ENCODE peak calls at places on chromosomes 16 and 17, in five cellular contexts. One of them, this sample, is unnamed.

GRCh38 chr17:8673621-8674020 is 43.1 kb upstream of the MYH10 start:
- DNase-seq in astrocyte of the cerebellum: no peak
- DNase-seq in tibial nerve: no peak
- DNase-seq in GM10248: no peak
- DNase-seq in ovary: no peak
- DNase-seq in this sample: no peak

GRCh38 chr16:23134274-23134673 is 15.0 kb downstream of the USP31 start:
- DNase-seq in GM10248: no peak
- DNase-seq in ovary: no peak
- DNase-seq in astrocyte of the cerebellum: no peak
- DNase-seq in tibial nerve: no peak
- DNase-seq in this sample: no peak

GRCh38 chr16:12330977-12331376 is 354.4 kb downstream of the SNX29 start:
- DNase-seq in astrocyte of the cerebellum: no peak
- DNase-seq in tibial nerve: no peak
- DNase-seq in ovary: peak; percentile 30
- DNase-seq in GM10248: no peak
- DNase-seq in this sample: no peak

GRCh38 chr17:74863420-74864296 is 4.0 kb upstream of the GRIN2C start:
- DNase-seq in tibial nerve: no peak
- DNase-seq in ovary: no peak
- DNase-seq in astrocyte of the cerebellum: no peak
- DNase-seq in GM10248: no peak
- DNase-seq in this sample: no peak

GRCh38 chr17:43661699-43662431 is at the start of gene MEOX1:
- DNase-seq in GM10248: peak; percentile 42
- DNase-seq in astrocyte of the cerebellum: peak; percentile 37
- DNase-seq in tibial nerve: no peak
- DNase-seq in ovary: no peak
- DNase-seq in this sample: peak; percentile 66

GRCh38 chr16:55113195-55113594 is 182.5 kb downstream of the IRX5 start:
- DNase-seq in ovary: no peak
- DNase-seq in astrocyte of the cerebellum: no peak
- DNase-seq in tibial nerve: no peak
- DNase-seq in GM10248: no peak
- DNase-seq in this sample: no peak

GRCh38 chr16:29824589-29825144 is 4.4 kb downstream of the MVP start:
- DNase-seq in GM10248: no peak
- DNase-seq in tibial nerve: no peak
- DNase-seq in ovary: peak; percentile 51
- DNase-seq in astrocyte of the cerebellum: peak; percentile 45
- DNase-seq in this sample: no peak

GRCh38 chr17:4247361-4247980 is 16.3 kb downstream of the ANKFY1 start:
- DNase-seq in GM10248: no peak
- DNase-seq in ovary: no peak
- DNase-seq in tibial nerve: no peak
- DNase-seq in astrocyte of the cerebellum: no peak
- DNase-seq in this sample: no peak

GRCh38 chr16:3509470-3509928 is 8.7 kb downstream of the CLUAP1 start:
- DNase-seq in tibial nerve: no peak
- DNase-seq in astrocyte of the cerebellum: peak; percentile 15
- DNase-seq in ovary: no peak
- DNase-seq in GM10248: no peak
- DNase-seq in this sample: no peak

GRCh38 chr16:77531741-77532140 is 96.9 kb upstream of the ADAMTS18 start:
- DNase-seq in ovary: no peak
- DNase-seq in astrocyte of the cerebellum: peak; percentile 65
- DNase-seq in GM10248: no peak
- DNase-seq in tibial nerve: no peak
- DNase-seq in this sample: no peak

GRCh38 chr17:55996826-55997225 is 156.4 kb upstream of the ANKFN1 start:
- DNase-seq in astrocyte of the cerebellum: no peak
- DNase-seq in ovary: no peak
- DNase-seq in tibial nerve: no peak
- DNase-seq in GM10248: no peak
- DNase-seq in this sample: no peak
- TF ChIP-seq CTCF in astrocyte of the cerebellum: no peak
- TF ChIP-seq CTCF in ovary: no peak
- TF ChIP-seq CTCF in tibial nerve: no peak
- TF ChIP-seq CTCF in GM10248: no peak
- TF ChIP-seq CTCF in this sample: no peak

GRCh38 chr16:89410794-89411309 is 79.5 kb downstream of the ANKRD11 start:
- DNase-seq in astrocyte of the cerebellum: peak; percentile 87
- DNase-seq in tibial nerve: peak; percentile 43
- DNase-seq in GM10248: no peak
- DNase-seq in ovary: peak; percentile 67
- DNase-seq in this sample: no peak
- TF ChIP-seq CTCF in astrocyte of the cerebellum: peak; percentile 23
- TF ChIP-seq CTCF in tibial nerve: no peak
- TF ChIP-seq CTCF in GM10248: no peak
- TF ChIP-seq CTCF in ovary: no peak
- TF ChIP-seq CTCF in this sample: no peak

DNA sequence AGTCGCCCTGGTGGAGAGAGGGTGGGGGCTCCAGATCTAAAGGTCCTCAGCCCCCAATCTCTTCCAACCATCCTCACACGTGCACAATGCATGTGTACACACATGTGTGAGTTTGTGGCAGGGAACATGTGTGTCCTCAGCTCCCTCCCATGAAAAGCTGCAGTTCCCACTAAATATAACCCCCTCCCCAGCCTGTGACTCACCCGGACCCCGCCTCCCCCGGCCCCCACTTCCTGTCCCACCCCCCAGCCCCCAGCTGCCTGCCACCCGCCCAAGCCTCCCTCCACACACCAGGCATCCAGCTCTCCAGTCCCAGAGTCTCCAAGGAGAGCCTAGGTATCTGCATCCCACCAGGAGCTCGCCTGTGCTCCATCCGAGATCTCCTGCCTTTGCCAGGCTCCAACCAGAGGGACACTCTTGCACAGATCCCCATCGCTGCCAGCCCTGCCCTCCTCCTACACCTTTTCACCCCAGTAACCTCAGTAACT is 3.9 kb downstream of the DLG4 start:
- DNase-seq in astrocyte of the cerebellum: no peak
- DNase-seq in tibial nerve: no peak
- DNase-seq in ovary: no peak
- DNase-seq in GM10248: no peak
- DNase-seq in this sample: no peak
- TF ChIP-seq CTCF in astrocyte of the cerebellum: no peak
- TF ChIP-seq CTCF in tibial nerve: no peak
- TF ChIP-seq CTCF in ovary: no peak
- TF ChIP-seq CTCF in GM10248: no peak
- TF ChIP-seq CTCF in this sample: no peak

GRCh38 chr16:67544329-67544841 is 15.8 kb downstream of the RIPOR1 start:
- DNase-seq in tibial nerve: no peak
- DNase-seq in ovary: no peak
- DNase-seq in astrocyte of the cerebellum: no peak
- DNase-seq in GM10248: no peak
- DNase-seq in this sample: no peak

GRCh38 chr16:67546761-67547422 is 15.4 kb upstream of the CTCF start:
- DNase-seq in GM10248: peak; percentile 80
- DNase-seq in tibial nerve: peak; percentile 65
- DNase-seq in ovary: peak; percentile 79
- DNase-seq in astrocyte of the cerebellum: no peak
- DNase-seq in this sample: peak; percentile 78

GRCh38 chr16:67544844-67545664 is 16.4 kb downstream of the RIPOR1 start:
- DNase-seq in tibial nerve: no peak
- DNase-seq in ovary: no peak
- DNase-seq in astrocyte of the cerebellum: no peak
- DNase-seq in GM10248: no peak
- DNase-seq in this sample: no peak

GRCh38 chr16:67546091-67546501 is 16.2 kb upstream of the CTCF start:
- DNase-seq in tibial nerve: no peak
- DNase-seq in astrocyte of the cerebellum: no peak
- DNase-seq in GM10248: no peak
- DNase-seq in ovary: no peak
- DNase-seq in this sample: no peak

GRCh38 chr16:67545665-67546024 is 16.7 kb upstream of the CTCF start:
- DNase-seq in tibial nerve: no peak
- DNase-seq in ovary: no peak
- DNase-seq in astrocyte of the cerebellum: no peak
- DNase-seq in GM10248: no peak
- DNase-seq in this sample: no peak
- TF ChIP-seq CTCF in tibial nerve: no peak
- TF ChIP-seq CTCF in ovary: no peak
- TF ChIP-seq CTCF in astrocyte of the cerebellum: no peak
- TF ChIP-seq CTCF in GM10248: no peak
- TF ChIP-seq CTCF in this sample: no peak

GRCh38 chr17:29115906-29116651 is 64.1 kb downstream of the MYO18A start:
- DNase-seq in GM10248: peak; percentile 59
- DNase-seq in astrocyte of the cerebellum: no peak
- DNase-seq in tibial nerve: no peak
- DNase-seq in ovary: no peak
- DNase-seq in this sample: peak; percentile 54
- TF ChIP-seq CTCF in GM10248: peak; percentile 32
- TF ChIP-seq CTCF in astrocyte of the cerebellum: peak; percentile 59
- TF ChIP-seq CTCF in tibial nerve: peak; percentile 22
- TF ChIP-seq CTCF in ovary: no peak
- TF ChIP-seq CTCF in this sample: peak; percentile 30

DNA sequence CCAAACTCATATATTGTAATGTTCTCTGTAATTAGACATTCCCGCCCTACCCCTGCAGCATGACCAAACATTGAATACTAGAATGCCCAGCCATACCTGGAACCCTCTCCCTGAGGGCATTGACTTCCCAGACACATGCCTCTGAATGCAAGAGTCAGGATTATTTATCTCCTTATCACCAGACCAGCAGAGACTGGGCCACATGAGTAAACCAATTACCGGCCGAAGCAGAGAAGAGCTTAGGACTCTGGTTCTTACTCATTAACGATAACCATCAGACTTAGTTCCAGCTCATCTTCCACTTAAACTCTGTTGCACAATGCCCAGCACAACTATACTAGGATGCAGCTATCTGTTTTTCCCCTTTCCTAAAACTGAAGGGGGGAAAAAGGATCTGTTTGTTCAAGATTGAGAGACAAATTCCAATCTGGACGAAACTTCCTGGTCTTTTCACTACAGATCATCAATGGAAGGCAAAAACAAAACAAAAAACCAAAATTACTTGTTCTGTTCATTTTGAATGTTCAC is 88.2 kb upstream of the CORO6 start:
- DNase-seq in astrocyte of the cerebellum: no peak
- DNase-seq in GM10248: no peak
- DNase-seq in tibial nerve: no peak
- DNase-seq in ovary: no peak
- DNase-seq in this sample: no peak
- TF ChIP-seq CTCF in astrocyte of the cerebellum: no peak
- TF ChIP-seq CTCF in GM10248: no peak
- TF ChIP-seq CTCF in tibial nerve: no peak
- TF ChIP-seq CTCF in ovary: no peak
- TF ChIP-seq CTCF in this sample: no peak

GRCh38 chr16:86865866-86866675 is 287.7 kb downstream of the FOXL1 start:
- DNase-seq in GM10248: no peak
- DNase-seq in astrocyte of the cerebellum: no peak
- DNase-seq in tibial nerve: no peak
- DNase-seq in ovary: no peak
- DNase-seq in this sample: no peak
- TF ChIP-seq CTCF in GM10248: no peak
- TF ChIP-seq CTCF in astrocyte of the cerebellum: no peak
- TF ChIP-seq CTCF in tibial nerve: no peak
- TF ChIP-seq CTCF in ovary: no peak
- TF ChIP-seq CTCF in this sample: no peak

DNA sequence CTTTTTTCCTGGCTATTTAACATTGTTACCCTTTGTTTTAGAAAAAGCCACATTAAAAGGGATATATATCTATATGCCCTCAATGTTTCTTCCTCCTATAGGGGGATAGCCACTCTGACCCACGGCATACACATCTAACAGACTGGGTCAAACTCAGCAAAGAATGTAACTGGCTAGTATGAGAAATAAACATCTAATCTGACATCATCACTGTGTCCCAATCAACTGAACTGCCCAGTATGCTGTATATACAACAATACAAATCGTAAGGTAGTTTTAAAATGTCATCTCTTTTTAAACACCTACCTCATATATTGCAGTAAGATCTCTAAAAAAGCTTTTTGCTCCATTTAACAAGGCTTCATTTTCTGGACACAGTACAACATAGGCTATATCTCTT is 39.9 kb upstream of the INTS2 start:
- DNase-seq in ovary: no peak
- DNase-seq in astrocyte of the cerebellum: no peak
- DNase-seq in tibial nerve: no peak
- DNase-seq in GM10248: no peak
- DNase-seq in this sample: no peak
- TF ChIP-seq CTCF in ovary: no peak
- TF ChIP-seq CTCF in astrocyte of the cerebellum: no peak
- TF ChIP-seq CTCF in tibial nerve: no peak
- TF ChIP-seq CTCF in GM10248: no peak
- TF ChIP-seq CTCF in this sample: no peak

GRCh38 chr16:11233727-11234376 is 22.2 kb downstream of the SOCS1 start:
- DNase-seq in astrocyte of the cerebellum: no peak
- DNase-seq in GM10248: no peak
- DNase-seq in tibial nerve: no peak
- DNase-seq in ovary: no peak
- DNase-seq in this sample: no peak
- TF ChIP-seq CTCF in astrocyte of the cerebellum: no peak
- TF ChIP-seq CTCF in GM10248: no peak
- TF ChIP-seq CTCF in tibial nerve: no peak
- TF ChIP-seq CTCF in ovary: no peak
- TF ChIP-seq CTCF in this sample: no peak

GRCh38 chr16:10668322-10669045 is 26.2 kb downstream of the TEKT5 start:
- DNase-seq in ovary: no peak
- DNase-seq in astrocyte of the cerebellum: peak; percentile 26
- DNase-seq in tibial nerve: no peak
- DNase-seq in GM10248: peak; percentile 54
- DNase-seq in this sample: peak; percentile 56
- TF ChIP-seq CTCF in ovary: no peak
- TF ChIP-seq CTCF in astrocyte of the cerebellum: peak; percentile 65
- TF ChIP-seq CTCF in tibial nerve: peak; percentile 36
- TF ChIP-seq CTCF in GM10248: peak; percentile 52
- TF ChIP-seq CTCF in this sample: peak; percentile 64